ENCODE peak calls at places on chromosome 9, in seven cellular contexts. K is HS-27A; M is IMR-90; Q is neural crest cell; H is upper lobe of right lung; I is activated T-helper 2 cell treated with anti-CD3 and anti-CD28 coated beads, Interferon-gamma antibody, Interleukin-2, Interleukin-4, amounts not matched to agents 10 μg/mL and 5 μg/mL and 100 μg/mL, durations not matched to agents 14 hours and 24 hours and 36 hours; G is kidney. Z is an unnamed sample.

GRCh38 chr9:91789941-91790340 is 160.1 kb downstream of the ROR2 start:
- DNase-seq in K (no peak), M (peak), Q (no peak), H (no peak), I (no peak), G (no peak), Z (no peak)

GRCh38 chr9:113901196-113901818 is 25.2 kb downstream of the ZNF618 start:
- DNase-seq in K (no peak), M (no peak), Q (no peak), H (no peak), I (no peak), G (no peak), Z (no peak)

GRCh38 chr9:73529666-73530065 is 378.0 kb downstream of the ANXA1 start:
- DNase-seq in K (no peak), M (no peak), Q (no peak), H (no peak), I (no peak), G (no peak), Z (no peak)

GRCh38 chr9:131275332-131276106 is 791 bp downstream of the FAM78A start:
- DNase-seq in K (no peak), M (no peak), Q (peak), H (no peak), I (peak), G (peak), Z (no peak)

GRCh38 chr9:130226112-130226511 is 39.4 kb upstream of the HMCN2 start:
- DNase-seq in K (no peak), M (no peak), Q (no peak), H (no peak), I (no peak), G (peak), Z (no peak)

GRCh38 chr9:19050637-19051591 is 1.7 kb downstream of the RRAGA start:
- DNase-seq in K (no peak), M (no peak), Q (no peak), H (no peak), I (no peak), G (no peak), Z (no peak)

GRCh38 chr9:133249337-133249736 is 25.7 kb downstream of the ABO start:
- DNase-seq in K (no peak), M (no peak), Q (no peak), H (no peak), I (no peak), G (no peak), Z (no peak)

GRCh38 chr9:72583370-72583769 is 62.0 kb downstream of the TMC1 start:
- DNase-seq in K (no peak), M (no peak), Q (no peak), H (no peak), I (no peak), G (no peak), Z (no peak)

GRCh38 chr9:127140181-127140580 is 17.7 kb upstream of the ANGPTL2 start:
- DNase-seq in K (no peak), M (no peak), Q (no peak), H (peak), I (no peak), G (no peak), Z (no peak)

GRCh38 chr9:129164246-129164930 is 13.7 kb downstream of the IER5L start:
- DNase-seq in K (no peak), M (peak), Q (no peak), H (no peak), I (no peak), G (peak), Z (no peak)

GRCh38 chr9:12859704-12860251 is 85.0 kb downstream of the LURAP1L start:
- DNase-seq in K (peak), M (peak), Q (no peak), H (no peak), I (no peak), G (no peak), Z (no peak)

GRCh38 chr9:115327441-115328122 is 209.6 kb upstream of the TNC start:
- DNase-seq in K (no peak), M (peak), Q (no peak), H (no peak), I (no peak), G (no peak), Z (no peak)

GRCh38 chr9:13588151-13589043 is 308.9 kb upstream of the MPDZ start:
- DNase-seq in K (peak), M (no peak), Q (no peak), H (no peak), I (no peak), G (no peak), Z (no peak)

GRCh38 chr9:116174347-116174746 is 20.8 kb downstream of the PAPPA start:
- DNase-seq in K (no peak), M (peak), Q (no peak), H (no peak), I (no peak), G (no peak), Z (no peak)

GRCh38 chr9:93432964-93433363 is 18.5 kb upstream of the FAM120A start:
- DNase-seq in K (no peak), M (no peak), Q (no peak), H (no peak), I (no peak), G (no peak), Z (no peak)

GRCh38 chr9:87324613-87325194 is 173.0 kb upstream of the DAPK1 start:
- DNase-seq in K (peak), M (peak), Q (no peak), H (no peak), I (no peak), G (no peak), Z (peak)

GRCh38 chr9:27176971-27177370 is 67.9 kb downstream of the TEK start:
- DNase-seq in K (no peak), M (peak), Q (no peak), H (no peak), I (no peak), G (no peak), Z (no peak)

GRCh38 chr9:86794356-86795046 is 152.8 kb downstream of the GAS1 start:
- DNase-seq in K (no peak), M (peak), Q (no peak), H (no peak), I (no peak), G (no peak), Z (no peak)